ENCODE peak calls at places on chromosome 7, in four cellular contexts. T is HCT116, H is DND-41, G is fibroblast of lung. I is an unnamed sample.

GRCh38 chr7:103560136-103560535 is 114.1 kb upstream of the SLC26A5 start:
- DNase-seq in G (no peak), H (no peak), T (no peak), I (no peak)

GRCh38 chr7:64830926-64831325 is 36.7 kb downstream of the ZNF138 start:
- DNase-seq in H (no peak), T (no peak), G (no peak), I (no peak)

GRCh38 chr7:54987772-54988171 is 31.0 kb upstream of the EGFR start:
- DNase-seq in T (no peak), G (no peak), H (no peak), I (no peak)

GRCh38 chr7:90611115-90611514 is 15.0 kb downstream of the CDK14 start:
- DNase-seq in T (no peak), G (no peak), H (no peak), I (no peak)

GRCh38 chr7:92781117-92781720 is 55.2 kb downstream of the CDK6 start:
- DNase-seq in T (no peak), H (no peak), G (peak), I (no peak)

GRCh38 chr7:151377406-151377805 is 32.4 kb downstream of the WDR86 start:
- DNase-seq in H (no peak), T (no peak), G (no peak), I (no peak)

GRCh38 chr7:40403664-40404476 is 269.1 kb downstream of the SUGCT start:
- DNase-seq in H (no peak), T (no peak), G (peak), I (no peak)

GRCh38 chr7:79091661-79092060 is 361.8 kb downstream of the MAGI2 start:
- DNase-seq in H (no peak), T (no peak), G (peak), I (no peak)

DNA sequence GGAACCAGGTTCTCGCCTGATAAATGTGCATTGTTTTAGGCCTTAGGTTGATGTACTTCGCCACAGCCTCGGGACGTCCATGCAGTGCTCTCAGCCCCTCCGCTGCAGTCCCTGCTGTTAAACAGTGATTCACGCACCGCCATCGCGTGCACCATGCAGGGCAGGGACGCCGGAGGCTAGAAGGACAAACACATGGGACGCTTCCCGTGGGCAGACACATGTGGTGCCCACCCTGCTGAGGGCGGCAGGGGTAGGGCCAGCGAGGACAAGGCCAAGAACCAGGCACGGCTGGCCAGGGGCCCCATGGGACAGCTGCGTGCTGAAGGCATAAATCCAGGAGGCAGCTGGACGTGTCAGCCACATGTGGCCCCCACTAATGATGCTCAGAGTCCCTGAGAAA is 394.7 kb downstream of the PTPRN2 start:
- DNase-seq in T (no peak), H (no peak), G (no peak), I (no peak)
- H3K4me3 ChIP-seq in T (no peak), H (no peak), G (no peak), I (no peak)

GRCh38 chr7:156677655-156678054 is 37.1 kb downstream of the RNF32 start:
- DNase-seq in T (no peak), G (no peak), H (no peak), I (no peak)

GRCh38 chr7:156675721-156676120 is 35.1 kb downstream of the RNF32 start:
- DNase-seq in T (no peak), G (no peak), H (no peak), I (no peak)

GRCh38 chr7:156676263-156676662 is 35.7 kb downstream of the RNF32 start:
- DNase-seq in T (no peak), H (no peak), G (no peak), I (no peak)

GRCh38 chr7:156673902-156674301 is 33.3 kb downstream of the RNF32 start:
- DNase-seq in T (no peak), G (no peak), H (no peak), I (no peak)

GRCh38 chr7:156673454-156673853 is 32.9 kb downstream of the RNF32 start:
- DNase-seq in G (no peak), T (no peak), H (no peak), I (no peak)
- H3K9ac ChIP-seq in G (no peak), T (no peak), H (no peak), I (no peak)

GRCh38 chr7:128941946-128942526 is 4.3 kb downstream of the IRF5 start:
- DNase-seq in T (no peak), H (no peak), G (no peak), I (no peak)
- H3K4me3 ChIP-seq in T (no peak), H (no peak), G (no peak), I (no peak)

GRCh38 chr7:130273863-130274262 is 7.2 kb downstream of the CPA2 start:
- DNase-seq in H (no peak), T (no peak), G (peak), I (no peak)

GRCh38 chr7:130274983-130275649 is 8.5 kb downstream of the CPA2 start:
- DNase-seq in G (no peak), H (no peak), T (no peak), I (no peak)

GRCh38 chr7:130272456-130273080 is 5.9 kb downstream of the CPA2 start:
- DNase-seq in G (no peak), H (no peak), T (no peak), I (no peak)

GRCh38 chr7:130270947-130271790 is 4.5 kb downstream of the CPA2 start:
- DNase-seq in G (no peak), H (no peak), T (no peak), I (no peak)

DNA sequence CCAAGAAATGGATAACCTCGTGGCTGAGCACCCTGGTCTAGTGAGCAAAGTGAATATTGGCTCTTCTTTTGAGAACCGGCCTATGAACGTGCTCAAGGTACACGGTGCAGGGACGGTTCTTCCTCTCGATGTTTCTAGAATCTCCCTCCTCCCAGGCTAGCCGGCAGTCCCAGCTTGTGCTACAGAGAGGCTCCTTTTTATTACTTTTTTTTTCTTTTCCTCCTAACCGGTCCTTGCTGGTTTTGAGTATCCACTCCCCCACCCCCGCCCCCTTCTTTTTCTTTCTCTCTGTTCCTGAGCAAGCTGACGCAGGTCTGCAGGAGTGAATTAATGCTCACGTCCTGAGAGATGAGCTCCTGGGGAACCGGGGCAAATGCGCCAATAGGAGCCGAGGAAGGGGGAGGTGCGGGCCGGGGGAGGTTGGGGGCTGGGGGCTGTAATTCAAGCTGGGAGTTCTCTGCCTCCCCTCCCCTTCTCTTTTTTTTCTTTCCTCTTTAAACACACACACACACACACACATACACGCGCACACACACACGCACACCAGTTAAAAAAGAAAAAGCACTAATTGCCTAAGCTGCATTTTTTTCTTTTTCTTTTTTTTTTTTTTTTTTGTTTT is 6.5 kb downstream of the CPA2 start:
- DNase-seq in G (peak), H (peak), T (no peak), I (no peak)
- H3K9ac ChIP-seq in G (no peak), H (no peak), T (no peak), I (no peak)

I was measured in SK-N-MC.